ENCODE peak calls at places on chromosomes 13 and 19, in five cellular contexts. One of them, this sample, is unnamed.

GRCh38 chr19:40605201-40605971 is 4.2 kb downstream of the LTBP4 start:
- DNase-seq in NB4: peak
- DNase-seq in uterus: peak
- DNase-seq in endothelial cell of umbilical vein: no peak
- DNase-seq in heart left ventricle: peak
- DNase-seq in this sample: peak

GRCh38 chr19:22332924-22333323 is 46.7 kb downstream of the ZNF729 start:
- DNase-seq in NB4: no peak
- DNase-seq in uterus: no peak
- DNase-seq in endothelial cell of umbilical vein: no peak
- DNase-seq in heart left ventricle: no peak
- DNase-seq in this sample: no peak

GRCh38 chr13:99758465-99759162 is 213.0 kb downstream of the ZIC5 start:
- DNase-seq in NB4: no peak
- DNase-seq in uterus: no peak
- DNase-seq in endothelial cell of umbilical vein: no peak
- DNase-seq in heart left ventricle: no peak
- DNase-seq in this sample: no peak

GRCh38 chr13:41767801-41768200 is 193.1 kb downstream of the VWA8 start:
- DNase-seq in NB4: no peak
- DNase-seq in uterus: no peak
- DNase-seq in endothelial cell of umbilical vein: peak
- DNase-seq in heart left ventricle: no peak
- DNase-seq in this sample: no peak

GRCh38 chr13:51731759-51732158 is 72.2 kb downstream of the DHRS12 start:
- DNase-seq in NB4: peak
- DNase-seq in uterus: no peak
- DNase-seq in endothelial cell of umbilical vein: no peak
- DNase-seq in heart left ventricle: no peak
- DNase-seq in this sample: no peak

GRCh38 chr13:33612641-33613638 is 205.0 kb upstream of the RFC3 start:
- DNase-seq in NB4: no peak
- DNase-seq in uterus: no peak
- DNase-seq in endothelial cell of umbilical vein: no peak
- DNase-seq in heart left ventricle: no peak
- DNase-seq in this sample: no peak

GRCh38 chr13:73607489-73608156 is 526.6 kb downstream of the KLF12 start:
- DNase-seq in NB4: no peak
- DNase-seq in uterus: no peak
- DNase-seq in endothelial cell of umbilical vein: no peak
- DNase-seq in heart left ventricle: no peak
- DNase-seq in this sample: no peak

GRCh38 chr19:49255674-49256073 is 69.3 kb downstream of the SLC6A16 start:
- DNase-seq in NB4: no peak
- DNase-seq in uterus: no peak
- DNase-seq in endothelial cell of umbilical vein: no peak
- DNase-seq in heart left ventricle: no peak
- DNase-seq in this sample: peak

GRCh38 chr19:1364070-1364719 is 19.5 kb upstream of the NDUFS7 start:
- DNase-seq in NB4: no peak
- DNase-seq in uterus: no peak
- DNase-seq in endothelial cell of umbilical vein: no peak
- DNase-seq in heart left ventricle: no peak
- DNase-seq in this sample: no peak

GRCh38 chr13:110448230-110448629 is 113.3 kb downstream of the RAB20 start:
- DNase-seq in NB4: no peak
- DNase-seq in uterus: no peak
- DNase-seq in endothelial cell of umbilical vein: no peak
- DNase-seq in heart left ventricle: no peak
- DNase-seq in this sample: no peak

GRCh38 chr19:54136864-54137113 is 773 bp upstream of the CNOT3 start:
- DNase-seq in NB4: no peak
- DNase-seq in uterus: no peak
- DNase-seq in endothelial cell of umbilical vein: no peak
- DNase-seq in heart left ventricle: no peak
- DNase-seq in this sample: no peak
- TF ChIP-seq POLR2A in NB4: peak
- TF ChIP-seq POLR2A in uterus: peak
- TF ChIP-seq POLR2A in endothelial cell of umbilical vein: no peak
- TF ChIP-seq POLR2A in heart left ventricle: no peak
- TF ChIP-seq POLR2A in this sample: peak

DNA sequence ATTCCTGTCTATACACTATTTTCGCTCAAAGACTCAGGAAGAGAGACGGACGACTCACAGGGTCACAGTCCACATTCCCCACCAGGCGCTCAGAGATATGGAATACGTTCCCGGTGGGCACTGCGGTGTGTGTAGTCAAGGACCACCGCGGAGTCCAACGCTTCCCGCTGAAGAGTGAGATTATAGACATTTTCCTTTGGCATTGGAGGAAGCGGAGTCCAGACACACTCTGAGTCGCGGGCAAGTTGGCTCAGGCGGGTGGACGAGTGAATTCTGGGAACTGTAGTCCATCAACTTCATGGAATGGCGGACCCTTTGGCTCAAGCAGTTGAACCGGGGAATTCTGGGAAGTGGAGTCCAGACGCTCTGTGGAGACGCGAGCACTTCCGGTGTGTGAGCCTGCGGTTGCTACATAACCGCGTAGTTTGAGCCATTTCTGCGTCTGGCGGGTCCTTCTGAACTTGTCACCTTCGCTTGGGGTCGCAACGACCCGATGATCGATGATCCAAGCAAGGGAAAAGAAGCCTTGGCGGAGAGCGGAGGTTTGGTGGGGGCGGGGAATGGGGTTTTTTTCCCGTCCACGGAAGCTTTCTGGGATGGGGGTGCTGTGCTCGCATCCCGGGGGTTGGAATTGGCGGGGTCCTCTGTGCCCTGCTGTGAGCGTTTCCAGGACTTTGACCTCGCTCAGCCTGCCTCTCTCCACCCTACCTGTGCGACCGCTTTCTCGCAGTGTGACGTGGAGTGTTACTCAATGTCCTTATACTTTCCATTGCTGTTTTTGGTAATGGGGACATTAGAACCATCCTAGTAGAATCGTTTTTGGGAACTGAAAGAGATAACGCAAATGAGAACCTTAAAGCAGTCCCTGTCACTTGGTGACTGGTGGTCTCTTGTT is at the start of gene ZNF230:
- DNase-seq in NB4: peak
- DNase-seq in uterus: peak
- DNase-seq in endothelial cell of umbilical vein: peak
- DNase-seq in heart left ventricle: peak
- DNase-seq in this sample: peak
- TF ChIP-seq POLR2A in NB4: no peak
- TF ChIP-seq POLR2A in uterus: no peak
- TF ChIP-seq POLR2A in endothelial cell of umbilical vein: peak
- TF ChIP-seq POLR2A in heart left ventricle: no peak
- TF ChIP-seq POLR2A in this sample: peak

GRCh38 chr19:35351441-35352176 is 3.9 kb downstream of the FFAR1 start:
- DNase-seq in NB4: no peak
- DNase-seq in uterus: no peak
- DNase-seq in endothelial cell of umbilical vein: no peak
- DNase-seq in heart left ventricle: peak
- DNase-seq in this sample: no peak

GRCh38 chr19:35353635-35354034 is 4.6 kb upstream of the FFAR3 start:
- DNase-seq in NB4: no peak
- DNase-seq in uterus: no peak
- DNase-seq in endothelial cell of umbilical vein: no peak
- DNase-seq in heart left ventricle: peak
- DNase-seq in this sample: no peak

GRCh38 chr19:35350591-35350990 is 2.9 kb downstream of the FFAR1 start:
- DNase-seq in NB4: no peak
- DNase-seq in uterus: no peak
- DNase-seq in endothelial cell of umbilical vein: no peak
- DNase-seq in heart left ventricle: peak
- DNase-seq in this sample: no peak

GRCh38 chr19:35352177-35352447 is 4.4 kb downstream of the FFAR1 start:
- DNase-seq in NB4: no peak
- DNase-seq in uterus: no peak
- DNase-seq in endothelial cell of umbilical vein: no peak
- DNase-seq in heart left ventricle: no peak
- DNase-seq in this sample: no peak

GRCh38 chr19:35352448-35353304 is 5.0 kb downstream of the FFAR1 start:
- DNase-seq in NB4: peak
- DNase-seq in uterus: no peak
- DNase-seq in endothelial cell of umbilical vein: peak
- DNase-seq in heart left ventricle: peak
- DNase-seq in this sample: peak
- TF ChIP-seq POLR2A in NB4: no peak
- TF ChIP-seq POLR2A in uterus: no peak
- TF ChIP-seq POLR2A in endothelial cell of umbilical vein: no peak
- TF ChIP-seq POLR2A in heart left ventricle: no peak
- TF ChIP-seq POLR2A in this sample: no peak

GRCh38 chr19:29256516-29256915 is 43.6 kb upstream of the UQCRFS1 start:
- DNase-seq in NB4: no peak
- DNase-seq in uterus: no peak
- DNase-seq in endothelial cell of umbilical vein: no peak
- DNase-seq in heart left ventricle: no peak
- DNase-seq in this sample: no peak

GRCh38 chr19:29259867-29260281 is 46.9 kb upstream of the UQCRFS1 start:
- DNase-seq in NB4: no peak
- DNase-seq in uterus: no peak
- DNase-seq in endothelial cell of umbilical vein: no peak
- DNase-seq in heart left ventricle: no peak
- DNase-seq in this sample: no peak

GRCh38 chr19:29259153-29259552 is 46.2 kb upstream of the UQCRFS1 start:
- DNase-seq in NB4: peak
- DNase-seq in uterus: no peak
- DNase-seq in endothelial cell of umbilical vein: no peak
- DNase-seq in heart left ventricle: no peak
- DNase-seq in this sample: no peak

GRCh38 chr19:29255006-29255405 is 42.1 kb upstream of the UQCRFS1 start:
- DNase-seq in NB4: no peak
- DNase-seq in uterus: no peak
- DNase-seq in endothelial cell of umbilical vein: no peak
- DNase-seq in heart left ventricle: no peak
- DNase-seq in this sample: no peak

GRCh38 chr19:29255912-29256311 is 43.0 kb upstream of the UQCRFS1 start:
- DNase-seq in NB4: no peak
- DNase-seq in uterus: no peak
- DNase-seq in endothelial cell of umbilical vein: no peak
- DNase-seq in heart left ventricle: no peak
- DNase-seq in this sample: no peak
- TF ChIP-seq POLR2A in NB4: no peak
- TF ChIP-seq POLR2A in uterus: no peak
- TF ChIP-seq POLR2A in endothelial cell of umbilical vein: no peak
- TF ChIP-seq POLR2A in heart left ventricle: no peak
- TF ChIP-seq POLR2A in this sample: no peak

DNA sequence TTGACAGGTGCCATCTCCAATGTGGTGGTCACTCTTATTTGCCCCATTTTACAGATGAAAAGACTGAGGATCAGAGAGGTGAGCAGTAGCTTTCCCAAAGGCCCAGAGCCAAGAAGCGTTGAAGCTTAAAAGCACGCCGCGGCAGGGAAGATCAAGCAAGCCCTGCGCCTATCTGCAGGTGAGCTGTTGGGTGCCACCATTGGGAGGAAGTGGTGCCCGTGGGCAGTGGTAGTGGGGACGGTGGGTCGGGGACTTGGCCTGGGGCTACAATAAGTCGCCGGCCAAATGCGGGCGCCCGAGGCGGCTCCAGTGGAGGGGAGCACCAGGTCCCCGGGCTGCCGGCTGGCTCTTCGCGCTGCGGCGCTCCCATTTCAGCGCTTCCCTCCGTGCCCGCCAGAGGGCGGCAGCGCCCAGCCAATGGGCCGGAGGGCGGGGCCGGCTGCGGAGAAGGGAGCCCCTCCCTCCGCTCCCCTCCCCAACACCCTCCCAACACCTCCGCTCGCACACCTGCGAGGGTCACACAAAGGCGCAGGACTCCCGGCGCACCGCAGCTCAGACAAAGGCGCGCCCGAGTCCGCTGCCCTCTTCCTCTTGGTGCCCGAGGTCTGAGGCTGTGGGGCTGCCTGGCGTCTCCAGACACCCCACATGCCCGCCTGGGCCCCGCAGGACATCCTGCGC is 744 bp upstream of the POU2F2 start:
- DNase-seq in NB4: peak
- DNase-seq in uterus: peak
- DNase-seq in endothelial cell of umbilical vein: peak
- DNase-seq in heart left ventricle: peak
- DNase-seq in this sample: peak
- TF ChIP-seq POLR2A in NB4: no peak
- TF ChIP-seq POLR2A in uterus: no peak
- TF ChIP-seq POLR2A in endothelial cell of umbilical vein: no peak
- TF ChIP-seq POLR2A in heart left ventricle: no peak
- TF ChIP-seq POLR2A in this sample: no peak

GRCh38 chr19:47514869-47515588 is at the start of gene NAPA:
- DNase-seq in NB4: peak
- DNase-seq in uterus: peak
- DNase-seq in endothelial cell of umbilical vein: peak
- DNase-seq in heart left ventricle: peak
- DNase-seq in this sample: peak
- TF ChIP-seq POLR2A in NB4: peak
- TF ChIP-seq POLR2A in uterus: peak
- TF ChIP-seq POLR2A in endothelial cell of umbilical vein: peak
- TF ChIP-seq POLR2A in heart left ventricle: peak
- TF ChIP-seq POLR2A in this sample: peak